ENCODE peak calls at places on chromosomes 5 and 9, in five cellular contexts. X is CD8-positive, alpha-beta memory T cell; W is fibroblast of lung; A is transverse colon; Z is neural progenitor cell. P is an unnamed sample.

GRCh38 chr9:23731373-23731772 is 94.7 kb downstream of the ELAVL2 start:
- DNase-seq in X (no peak), W (no peak), A (no peak), Z (no peak), P (no peak)

GRCh38 chr9:86503926-86504325 is 149.7 kb upstream of the TUT7 start:
- DNase-seq in X (no peak), W (no peak), A (no peak), Z (no peak), P (no peak)

GRCh38 chr9:133449760-133450159 is 10.0 kb upstream of the CACFD1 start:
- DNase-seq in X (no peak), W (peak; percentile 24), A (peak; percentile 57), Z (no peak), P (no peak)

GRCh38 chr5:147040856-147041255 is 162.3 kb upstream of the PPP2R2B start:
- DNase-seq in X (no peak), W (no peak), A (no peak), Z (no peak), P (no peak)

GRCh38 chr9:125189011-125189360 is 617 bp downstream of the PPP6C start:
- DNase-seq in X (peak; percentile 47), W (no peak), A (peak; percentile 37), Z (peak; percentile 61), P (no peak)

GRCh38 chr9:5025416-5025815 is 40.3 kb downstream of the JAK2 start:
- DNase-seq in X (no peak), W (peak; percentile 11), A (no peak), Z (no peak), P (no peak)

GRCh38 chr5:29037716-29038115 is 1999.3 kb upstream of the CDH9 start:
- DNase-seq in X (no peak), W (no peak), A (no peak), Z (no peak), P (no peak)

GRCh38 chr9:117074782-117075510 is 339.9 kb downstream of the ASTN2 start:
- DNase-seq in X (no peak), W (no peak), A (no peak), Z (peak; percentile 50), P (no peak)

GRCh38 chr9:79977510-79978197 is 405.9 kb downstream of the TLE4 start:
- DNase-seq in X (no peak), W (peak; percentile 53), A (no peak), Z (no peak), P (peak; percentile 22)

GRCh38 chr9:130860458-130861316 is 25.6 kb downstream of the ABL1 start:
- DNase-seq in X (no peak), W (peak; percentile 100), A (peak; percentile 69), Z (peak; percentile 43), P (peak; percentile 97)

GRCh38 chr5:74261906-74262305 is 378.6 kb downstream of the ENC1 start:
- DNase-seq in X (no peak), W (no peak), A (no peak), Z (no peak), P (no peak)

GRCh38 chr5:154813736-154814135 is 36.7 kb downstream of the FAXDC2 start:
- DNase-seq in X (peak; percentile 78), W (no peak), A (no peak), Z (no peak), P (no peak)

GRCh38 chr9:91426123-91426745 is 2.6 kb upstream of the NFIL3 start:
- DNase-seq in X (no peak), W (peak; percentile 21), A (no peak), Z (peak; percentile 27), P (peak; percentile 33)

GRCh38 chr9:77598510-77598909 is 49.6 kb downstream of the GNA14 start:
- DNase-seq in X (no peak), W (peak; percentile 72), A (no peak), Z (no peak), P (peak; percentile 37)

GRCh38 chr5:66179297-66180051 is 35.4 kb downstream of the SREK1 start:
- DNase-seq in X (no peak), W (no peak), A (no peak), Z (no peak), P (no peak)

GRCh38 chr5:54535149-54535844 is 17.7 kb downstream of the SNX18 start:
- DNase-seq in X (no peak), W (no peak), A (no peak), Z (no peak), P (no peak)

GRCh38 chr9:69975681-69976080 is 68.0 kb upstream of the MAMDC2 start:
- DNase-seq in X (no peak), W (peak; percentile 83), A (no peak), Z (no peak), P (no peak)

GRCh38 chr9:32344551-32345182 is 39.8 kb upstream of the ACO1 start:
- DNase-seq in X (no peak), W (no peak), A (no peak), Z (peak; percentile 61), P (no peak)

GRCh38 chr5:159061834-159062530 is 37.7 kb downstream of the EBF1 start:
- DNase-seq in X (no peak), W (no peak), A (no peak), Z (peak; percentile 96), P (no peak)

GRCh38 chr9:120436937-120437592 is 142.9 kb downstream of the CDK5RAP2 start:
- DNase-seq in X (no peak), W (no peak), A (peak; percentile 14), Z (no peak), P (no peak)

GRCh38 chr5:6462671-6463070 is 14.0 kb downstream of the UBE2QL1 start:
- DNase-seq in X (no peak), W (no peak), A (no peak), Z (no peak), P (no peak)

GRCh38 chr5:176732306-176732705 is 78.1 kb upstream of the UNC5A start:
- DNase-seq in X (peak; percentile 42), W (no peak), A (no peak), Z (no peak), P (no peak)

GRCh38 chr9:136373300-136374182 is at the start of gene CARD9:
- DNase-seq in X (no peak), W (no peak), A (peak; percentile 35), Z (no peak), P (no peak)

GRCh38 chr5:50665091-50665490 is 1.3 kb upstream of the PARP8 start:
- DNase-seq in X (no peak), W (no peak), A (no peak), Z (no peak), P (no peak)

GRCh38 chr9:38063363-38063707 is 5.7 kb downstream of the SHB start:
- DNase-seq in X (no peak), W (no peak), A (no peak), Z (no peak), P (no peak)

GRCh38 chr9:91883503-91883902 is 66.5 kb downstream of the ROR2 start:
- DNase-seq in X (no peak), W (no peak), A (no peak), Z (no peak), P (no peak)

GRCh38 chr5:90173299-90174030 is 236.1 kb downstream of the CETN3 start:
- DNase-seq in X (no peak), W (peak; percentile 85), A (no peak), Z (no peak), P (no peak)

GRCh38 chr5:123814796-123815479 is 303.0 kb downstream of the CSNK1G3 start:
- DNase-seq in X (no peak), W (peak; percentile 66), A (no peak), Z (no peak), P (no peak)

GRCh38 chr9:33923998-33924701 is 107.2 kb downstream of the UBE2R2 start:
- DNase-seq in X (no peak), W (no peak), A (no peak), Z (no peak), P (no peak)

GRCh38 chr9:133794006-133794760 is 56.0 kb upstream of the SARDH start:
- DNase-seq in X (no peak), W (no peak), A (no peak), Z (no peak), P (no peak)

GRCh38 chr5:172603425-172603824 is 37.6 kb upstream of the NEURL1B start:
- DNase-seq in X (no peak), W (peak; percentile 49), A (no peak), Z (peak; percentile 52), P (peak; percentile 14)
- H3K4me3 ChIP-seq in X (no peak overlapping the region), W (no peak overlapping the region), A (no peak overlapping the region), Z (no peak overlapping the region), P (no peak overlapping the region)

DNA sequence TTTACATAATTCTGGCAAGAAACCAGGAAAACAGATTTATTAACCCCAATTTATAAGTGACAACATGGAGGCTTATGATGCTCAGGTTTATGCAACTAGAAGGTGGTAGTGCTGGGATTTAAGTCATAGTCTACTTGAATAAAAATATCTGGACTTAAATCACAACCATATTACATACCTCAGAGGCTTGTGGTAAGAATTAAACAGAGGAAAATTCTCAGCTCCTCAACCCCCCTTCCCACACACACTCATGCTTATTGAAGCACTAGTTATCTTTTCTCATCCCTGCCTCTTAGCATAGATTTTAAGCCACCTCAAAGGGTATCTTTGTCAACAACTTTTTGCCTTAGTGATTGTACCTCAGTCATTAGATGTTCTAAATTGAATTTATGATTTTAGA is 731.0 kb downstream of the PRELID2 start:
- DNase-seq in X (no peak), W (peak; percentile 8), A (no peak), Z (no peak), P (no peak)
- H3K4me3 ChIP-seq in X (no peak overlapping the region), W (no peak overlapping the region), A (no peak overlapping the region), Z (no peak overlapping the region), P (no peak overlapping the region)

GRCh38 chr5:61619289-61619688 is 287.2 kb downstream of the ZSWIM6 start:
- DNase-seq in X (no peak), W (no peak), A (no peak), Z (no peak), P (no peak)
- H3K4me3 ChIP-seq in X (no peak overlapping the region), W (no peak overlapping the region), A (no peak overlapping the region), Z (no peak overlapping the region), P (no peak overlapping the region)

GRCh38 chr5:93572101-93572772 is 8.8 kb downstream of the NR2F1-AS1 start:
- DNase-seq in X (no peak), W (no peak), A (no peak), Z (peak; percentile 79), P (no peak)
- H3K4me3 ChIP-seq in X (no peak overlapping the region), W (peak overlapping the region; percentile 25), A (no peak overlapping the region), Z (peak overlapping the region; percentile 42), P (peak overlapping the region; percentile 43)

GRCh38 chr5:88837817-88838216 is 45.2 kb downstream of the MEF2C start:
- DNase-seq in X (no peak), W (no peak), A (no peak), Z (no peak), P (no peak)

GRCh38 chr5:88838500-88838899 is 44.5 kb downstream of the MEF2C start:
- DNase-seq in X (no peak), W (no peak), A (no peak), Z (no peak), P (no peak)

GRCh38 chr5:88834499-88834898 is 48.5 kb downstream of the MEF2C start:
- DNase-seq in X (no peak), W (no peak), A (no peak), Z (no peak), P (no peak)

GRCh38 chr5:88837222-88837621 is 45.8 kb downstream of the MEF2C start:
- DNase-seq in X (no peak), W (no peak), A (no peak), Z (peak; percentile 37), P (no peak)

DNA sequence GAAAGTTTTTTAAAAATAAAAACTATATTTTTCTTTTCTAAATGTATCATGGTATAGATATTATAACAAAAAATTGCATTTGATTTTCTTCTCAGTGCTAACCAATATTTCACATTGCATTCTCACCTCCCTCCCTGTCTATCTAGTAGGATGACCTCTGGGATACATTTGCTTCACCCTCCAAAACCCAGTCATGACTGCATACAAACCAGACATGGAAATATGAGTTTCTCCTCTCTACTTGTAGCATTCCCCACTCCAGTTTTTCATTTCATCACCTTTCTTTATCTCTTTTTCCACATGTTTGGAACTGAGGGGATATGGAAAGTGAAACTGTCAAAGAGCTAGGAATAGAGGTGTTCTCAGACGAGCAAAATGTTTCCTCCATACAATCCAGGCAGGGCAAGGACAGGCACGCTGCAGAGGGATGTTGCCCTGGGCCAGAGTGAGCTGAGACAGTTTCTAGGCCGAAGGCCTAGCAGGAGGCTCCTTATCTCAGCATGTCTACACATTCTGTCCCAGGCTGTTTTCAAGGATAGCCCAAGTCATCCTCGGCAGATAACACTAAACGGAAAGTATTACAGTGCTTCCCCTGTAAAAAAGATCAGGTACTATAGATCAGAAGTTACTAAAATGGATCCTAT is 46.7 kb downstream of the MEF2C start:
- DNase-seq in X (no peak), W (peak; percentile 5), A (no peak), Z (no peak), P (no peak)
- H3K4me3 ChIP-seq in X (no peak overlapping the region), W (peak overlapping the region; percentile 22), A (no peak overlapping the region), Z (no peak overlapping the region), P (no peak overlapping the region)